ENCODE peak calls at places on chromosomes 11 and 22, in eight cellular contexts. One of them, this sample, is unnamed.

GRCh38 chr11:130786987-130787688 is 129.1 kb downstream of the SNX19 start:
- DNase-seq in glomerular endothelial cell: no peak
- DNase-seq in SW 1271: no peak
- DNase-seq in nephron progenitor cell: no peak
- DNase-seq in nucleus accumbens: no peak
- DNase-seq in MV-4-11: no peak
- DNase-seq in DMS153: no peak
- DNase-seq in HCEC 1CT: no peak
- DNase-seq in this sample: no peak

GRCh38 chr11:116513894-116514293 is 258.9 kb downstream of the BUD13 start:
- DNase-seq in glomerular endothelial cell: peak
- DNase-seq in SW 1271: no peak
- DNase-seq in nephron progenitor cell: peak
- DNase-seq in nucleus accumbens: no peak
- DNase-seq in MV-4-11: no peak
- DNase-seq in DMS153: no peak
- DNase-seq in HCEC 1CT: no peak
- DNase-seq in this sample: no peak

GRCh38 chr11:92929168-92930053 is 40.0 kb upstream of the MTNR1B start:
- DNase-seq in glomerular endothelial cell: no peak
- DNase-seq in SW 1271: no peak
- DNase-seq in nephron progenitor cell: no peak
- DNase-seq in nucleus accumbens: no peak
- DNase-seq in MV-4-11: no peak
- DNase-seq in DMS153: no peak
- DNase-seq in HCEC 1CT: peak
- DNase-seq in this sample: no peak

GRCh38 chr11:2791139-2791520 is 91.3 kb upstream of the KCNQ1OT1 start:
- DNase-seq in glomerular endothelial cell: no peak
- DNase-seq in SW 1271: no peak
- DNase-seq in nephron progenitor cell: peak
- DNase-seq in nucleus accumbens: no peak
- DNase-seq in MV-4-11: no peak
- DNase-seq in DMS153: no peak
- DNase-seq in HCEC 1CT: no peak
- DNase-seq in this sample: no peak

GRCh38 chr11:62921201-62921572 is at the start of gene CHRM1:
- DNase-seq in glomerular endothelial cell: no peak
- DNase-seq in SW 1271: no peak
- DNase-seq in nephron progenitor cell: no peak
- DNase-seq in nucleus accumbens: no peak
- DNase-seq in MV-4-11: no peak
- DNase-seq in DMS153: no peak
- DNase-seq in HCEC 1CT: no peak
- DNase-seq in this sample: no peak

GRCh38 chr11:83008581-83008923 is 63.1 kb downstream of the RAB30 start:
- DNase-seq in glomerular endothelial cell: no peak
- DNase-seq in SW 1271: no peak
- DNase-seq in nephron progenitor cell: no peak
- DNase-seq in nucleus accumbens: no peak
- DNase-seq in MV-4-11: no peak
- DNase-seq in DMS153: no peak
- DNase-seq in HCEC 1CT: peak
- DNase-seq in this sample: no peak

GRCh38 chr11:36500315-36500721 is 9.8 kb downstream of the TRAF6 start:
- DNase-seq in glomerular endothelial cell: peak
- DNase-seq in SW 1271: peak
- DNase-seq in nephron progenitor cell: no peak
- DNase-seq in nucleus accumbens: no peak
- DNase-seq in MV-4-11: peak
- DNase-seq in DMS153: no peak
- DNase-seq in HCEC 1CT: peak
- DNase-seq in this sample: no peak

GRCh38 chr11:120834686-120835225 is 189.1 kb upstream of the TBCEL start:
- DNase-seq in glomerular endothelial cell: no peak
- DNase-seq in SW 1271: no peak
- DNase-seq in nephron progenitor cell: peak
- DNase-seq in nucleus accumbens: no peak
- DNase-seq in MV-4-11: no peak
- DNase-seq in DMS153: no peak
- DNase-seq in HCEC 1CT: no peak
- DNase-seq in this sample: no peak

GRCh38 chr22:33188316-33188715 is 130.1 kb upstream of the SYN3 start:
- DNase-seq in glomerular endothelial cell: no peak
- DNase-seq in SW 1271: no peak
- DNase-seq in nephron progenitor cell: no peak
- DNase-seq in nucleus accumbens: no peak
- DNase-seq in MV-4-11: no peak
- DNase-seq in DMS153: peak
- DNase-seq in HCEC 1CT: no peak
- DNase-seq in this sample: no peak

GRCh38 chr11:14413307-14414072 is 54.5 kb upstream of the RRAS2 start:
- DNase-seq in glomerular endothelial cell: no peak
- DNase-seq in SW 1271: no peak
- DNase-seq in nephron progenitor cell: no peak
- DNase-seq in nucleus accumbens: no peak
- DNase-seq in MV-4-11: no peak
- DNase-seq in DMS153: no peak
- DNase-seq in HCEC 1CT: peak
- DNase-seq in this sample: no peak

GRCh38 chr22:49777569-49778250 is 50.0 kb downstream of the BRD1 start:
- DNase-seq in glomerular endothelial cell: no peak
- DNase-seq in SW 1271: no peak
- DNase-seq in nephron progenitor cell: no peak
- DNase-seq in nucleus accumbens: no peak
- DNase-seq in MV-4-11: no peak
- DNase-seq in DMS153: no peak
- DNase-seq in HCEC 1CT: no peak
- DNase-seq in this sample: no peak

GRCh38 chr11:48055292-48056132 is 75.2 kb downstream of the PTPRJ start:
- DNase-seq in glomerular endothelial cell: no peak
- DNase-seq in SW 1271: no peak
- DNase-seq in nephron progenitor cell: peak
- DNase-seq in nucleus accumbens: no peak
- DNase-seq in MV-4-11: peak
- DNase-seq in DMS153: peak
- DNase-seq in HCEC 1CT: no peak
- DNase-seq in this sample: no peak

GRCh38 chr11:22558638-22559037 is 67.0 kb downstream of the FANCF start:
- DNase-seq in glomerular endothelial cell: no peak
- DNase-seq in SW 1271: no peak
- DNase-seq in nephron progenitor cell: no peak
- DNase-seq in nucleus accumbens: no peak
- DNase-seq in MV-4-11: no peak
- DNase-seq in DMS153: no peak
- DNase-seq in HCEC 1CT: peak
- DNase-seq in this sample: no peak

GRCh38 chr11:79860336-79860735 is 419.5 kb upstream of the TENM4 start:
- DNase-seq in glomerular endothelial cell: no peak
- DNase-seq in SW 1271: no peak
- DNase-seq in nephron progenitor cell: no peak
- DNase-seq in nucleus accumbens: no peak
- DNase-seq in MV-4-11: no peak
- DNase-seq in DMS153: peak
- DNase-seq in HCEC 1CT: no peak
- DNase-seq in this sample: no peak

GRCh38 chr11:128207861-128208321 is 379.5 kb downstream of the ETS1 start:
- DNase-seq in glomerular endothelial cell: peak
- DNase-seq in SW 1271: peak
- DNase-seq in nephron progenitor cell: no peak
- DNase-seq in nucleus accumbens: no peak
- DNase-seq in MV-4-11: no peak
- DNase-seq in DMS153: no peak
- DNase-seq in HCEC 1CT: peak
- DNase-seq in this sample: no peak

GRCh38 chr22:21100149-21101032 is 54.6 kb downstream of the LRRC74B start:
- DNase-seq in glomerular endothelial cell: no peak
- DNase-seq in SW 1271: no peak
- DNase-seq in nephron progenitor cell: no peak
- DNase-seq in nucleus accumbens: no peak
- DNase-seq in MV-4-11: no peak
- DNase-seq in DMS153: no peak
- DNase-seq in HCEC 1CT: peak
- DNase-seq in this sample: no peak

GRCh38 chr11:2382927-2383822 is 6.1 kb downstream of the CD81 start:
- DNase-seq in glomerular endothelial cell: no peak
- DNase-seq in SW 1271: no peak
- DNase-seq in nephron progenitor cell: no peak
- DNase-seq in nucleus accumbens: peak
- DNase-seq in MV-4-11: peak
- DNase-seq in DMS153: no peak
- DNase-seq in HCEC 1CT: no peak
- DNase-seq in this sample: no peak

GRCh38 chr11:61056566-61056965 is 45.7 kb upstream of the CD5 start:
- DNase-seq in glomerular endothelial cell: no peak
- DNase-seq in SW 1271: no peak
- DNase-seq in nephron progenitor cell: no peak
- DNase-seq in nucleus accumbens: no peak
- DNase-seq in MV-4-11: no peak
- DNase-seq in DMS153: no peak
- DNase-seq in HCEC 1CT: no peak
- DNase-seq in this sample: no peak

GRCh38 chr11:44916797-44917196 is 33.9 kb downstream of the TP53I11 start:
- DNase-seq in glomerular endothelial cell: no peak
- DNase-seq in SW 1271: no peak
- DNase-seq in nephron progenitor cell: no peak
- DNase-seq in nucleus accumbens: no peak
- DNase-seq in MV-4-11: peak
- DNase-seq in DMS153: no peak
- DNase-seq in HCEC 1CT: no peak
- DNase-seq in this sample: no peak

GRCh38 chr11:120710354-120711187 is 199.0 kb downstream of the GRIK4 start:
- DNase-seq in glomerular endothelial cell: no peak
- DNase-seq in SW 1271: no peak
- DNase-seq in nephron progenitor cell: peak
- DNase-seq in nucleus accumbens: peak
- DNase-seq in MV-4-11: peak
- DNase-seq in DMS153: no peak
- DNase-seq in HCEC 1CT: peak
- DNase-seq in this sample: no peak

GRCh38 chr22:23248583-23248982 is 68.3 kb downstream of the BCR start:
- DNase-seq in glomerular endothelial cell: no peak
- DNase-seq in SW 1271: no peak
- DNase-seq in nephron progenitor cell: no peak
- DNase-seq in nucleus accumbens: no peak
- DNase-seq in MV-4-11: peak
- DNase-seq in DMS153: peak
- DNase-seq in HCEC 1CT: peak
- DNase-seq in this sample: no peak

GRCh38 chr11:9076661-9077060 is 14.7 kb downstream of the SCUBE2 start:
- DNase-seq in glomerular endothelial cell: no peak
- DNase-seq in SW 1271: no peak
- DNase-seq in nephron progenitor cell: no peak
- DNase-seq in nucleus accumbens: no peak
- DNase-seq in MV-4-11: no peak
- DNase-seq in DMS153: no peak
- DNase-seq in HCEC 1CT: no peak
- DNase-seq in this sample: no peak

GRCh38 chr11:11263238-11264030 is 89.6 kb downstream of the CSNK2A3 start:
- DNase-seq in glomerular endothelial cell: no peak
- DNase-seq in SW 1271: no peak
- DNase-seq in nephron progenitor cell: peak
- DNase-seq in nucleus accumbens: no peak
- DNase-seq in MV-4-11: no peak
- DNase-seq in DMS153: peak
- DNase-seq in HCEC 1CT: no peak
- DNase-seq in this sample: no peak

GRCh38 chr22:40436460-40437431 is 66.4 kb downstream of the SGSM3 start:
- DNase-seq in glomerular endothelial cell: peak
- DNase-seq in SW 1271: no peak
- DNase-seq in nephron progenitor cell: no peak
- DNase-seq in nucleus accumbens: peak
- DNase-seq in MV-4-11: peak
- DNase-seq in DMS153: peak
- DNase-seq in HCEC 1CT: peak
- DNase-seq in this sample: peak

GRCh38 chr22:43955883-43956286 is 643 bp downstream of the SAMM50 start:
- DNase-seq in glomerular endothelial cell: no peak
- DNase-seq in SW 1271: no peak
- DNase-seq in nephron progenitor cell: no peak
- DNase-seq in nucleus accumbens: no peak
- DNase-seq in MV-4-11: peak
- DNase-seq in DMS153: no peak
- DNase-seq in HCEC 1CT: no peak
- DNase-seq in this sample: no peak

This sample was measured in amygdala.